ENCODE peak calls at places on chromosomes 5 and 9, in four cellular contexts. Z, X, V and K are unnamed samples. For H3K9me3 and H3K4me1, the result is how much of the 10 kb centered on the place peaks cover.

GRCh38 chr5:123785160-123786001 is 273.4 kb downstream of the CSNK1G3 start:
- DNase-seq in Z (no peak), X (no peak), V (no peak), K (peak)

GRCh38 chr5:168260353-168261211 is 30.9 kb upstream of the WWC1 start:
- DNase-seq in Z (no peak), X (no peak), V (peak), K (no peak)

GRCh38 chr9:34084562-34084961 is 35.9 kb upstream of the UBAP2 start:
- DNase-seq in Z (no peak), X (peak), V (peak), K (no peak)

GRCh38 chr5:133363807-133364587 is 248.3 kb downstream of the FSTL4 start:
- DNase-seq in Z (no peak), X (peak), V (no peak), K (no peak)

GRCh38 chr5:118029807-118030206 is 958.5 kb downstream of the DTWD2 start:
- DNase-seq in Z (no peak), X (no peak), V (no peak), K (no peak)

GRCh38 chr5:35857004-35857345 is 284 bp downstream of the IL7R start:
- DNase-seq in Z (no peak), X (no peak), V (no peak), K (no peak)

GRCh38 chr5:4027335-4027734 is 431.7 kb downstream of the IRX1 start:
- DNase-seq in Z (no peak), X (no peak), V (no peak), K (no peak)

GRCh38 chr5:175814676-175815075 is 56.7 kb upstream of the CPLX2 start:
- DNase-seq in Z (no peak), X (no peak), V (peak), K (peak)

GRCh38 chr9:123941535-123942070 is 11.7 kb upstream of the DENND1A start:
- DNase-seq in Z (no peak), X (no peak), V (no peak), K (no peak)

GRCh38 chr5:113269023-113269997 is 165.5 kb downstream of the TSSK1B start:
- DNase-seq in Z (no peak), X (no peak), V (no peak), K (no peak)

GRCh38 chr5:172903790-172904189 is 55.4 kb upstream of the RPL26L1 start:
- DNase-seq in Z (no peak), X (no peak), V (peak), K (peak)

GRCh38 chr9:109771796-109772525 is 8.0 kb upstream of the PALM2AKAP2 start:
- DNase-seq in Z (no peak), X (no peak), V (peak), K (peak)

GRCh38 chr5:107487056-107487461 is 183.7 kb downstream of the EFNA5 start:
- DNase-seq in Z (no peak), X (no peak), V (no peak), K (no peak)

GRCh38 chr9:117414906-117415583 is at the start of gene ASTN2:
- DNase-seq in Z (no peak), X (peak), V (peak), K (peak)

GRCh38 chr5:143923634-143924265 is 111.8 kb downstream of the HMHB1 start:
- DNase-seq in Z (no peak), X (no peak), V (no peak), K (no peak)

GRCh38 chr5:42950466-42951168 is 89.5 kb downstream of the ANXA2R start:
- DNase-seq in Z (peak), X (peak), V (peak), K (peak)

GRCh38 chr9:137434498-137435380 is 6.4 kb downstream of the ENTPD8 start:
- DNase-seq in Z (no peak), X (no peak), V (peak), K (no peak)

GRCh38 chr9:137437691-137438590 is 3.2 kb downstream of the ENTPD8 start:
- DNase-seq in Z (no peak), X (no peak), V (peak), K (no peak)

GRCh38 chr9:137436761-137437600 is 4.2 kb downstream of the ENTPD8 start:
- DNase-seq in Z (no peak), X (no peak), V (peak), K (no peak)

GRCh38 chr9:137435381-137435891 is 5.7 kb downstream of the ENTPD8 start:
- DNase-seq in Z (no peak), X (no peak), V (peak), K (no peak)

GRCh38 chr9:137435980-137436760 is 5.0 kb downstream of the ENTPD8 start:
- DNase-seq in Z (no peak), X (peak), V (peak), K (peak)
- H3K4me3 ChIP-seq in Z (no peak), X (no peak), V (no peak), K (no peak)

GRCh38 chr5:141150993-141151325 is 1.1 kb downstream of the PCDHB6 start:
- DNase-seq in Z (no peak), X (no peak), V (no peak), K (no peak)

GRCh38 chr5:141155540-141156374 is 5.9 kb downstream of the PCDHB6 start:
- DNase-seq in Z (no peak), X (no peak), V (no peak), K (no peak)

GRCh38 chr5:141150215-141150992 is 547 bp downstream of the PCDHB6 start:
- DNase-seq in Z (no peak), X (no peak), V (no peak), K (no peak)

DNA sequence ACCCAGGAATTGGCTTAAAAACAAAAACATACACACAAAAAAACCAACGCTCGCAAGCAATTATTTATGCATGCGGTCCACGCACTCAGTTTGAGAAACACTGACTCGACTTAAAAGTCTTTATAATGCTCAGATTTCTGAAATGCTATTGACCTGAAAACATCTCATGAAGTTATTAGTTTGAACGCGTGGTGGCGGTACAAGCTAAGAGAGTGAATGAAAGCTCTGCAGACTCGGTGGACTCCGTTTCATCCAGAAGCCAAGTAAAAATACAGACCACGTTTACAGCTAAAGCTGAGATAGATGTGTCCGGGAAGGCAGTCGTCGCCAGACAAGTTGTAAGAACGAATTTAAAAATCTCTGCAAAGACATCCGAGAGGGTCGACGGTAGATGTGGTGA is at the start of gene PCDHB6:
- DNase-seq in Z (no peak), X (no peak), V (no peak), K (no peak)
- H3K9me3 ChIP-seq in Z (under half), X (half or more), V (under half), K (under half)

GRCh38 chr9:72576087-72576486 is 54.7 kb downstream of the TMC1 start:
- DNase-seq in Z (no peak), X (no peak), V (no peak), K (no peak)
- H3K4me1 ChIP-seq in Z (under half), X (under half), V (under half), K (under half)

GRCh38 chr9:95057121-95057520 is 260.4 kb downstream of the FANCC start:
- DNase-seq in Z (no peak), X (no peak), V (no peak), K (peak)

GRCh38 chr9:95049761-95050160 is 267.7 kb downstream of the FANCC start:
- DNase-seq in Z (no peak), X (no peak), V (no peak), K (peak)

GRCh38 chr9:95055851-95056551 is 261.5 kb downstream of the FANCC start:
- DNase-seq in Z (no peak), X (peak), V (no peak), K (peak)

GRCh38 chr9:95055337-95055850 is 262.1 kb downstream of the FANCC start:
- DNase-seq in Z (no peak), X (no peak), V (no peak), K (no peak)

GRCh38 chr9:95053611-95054440 is 263.7 kb downstream of the FANCC start:
- DNase-seq in Z (no peak), X (no peak), V (no peak), K (no peak)
- H3K4me3 ChIP-seq in Z (no peak), X (peak), V (no peak), K (no peak)

GRCh38 chr9:82538634-82539033 is 524.3 kb downstream of the RASEF start:
- DNase-seq in Z (no peak), X (no peak), V (no peak), K (peak)

GRCh38 chr9:82539126-82539525 is 523.8 kb downstream of the RASEF start:
- DNase-seq in Z (no peak), X (no peak), V (no peak), K (no peak)

GRCh38 chr9:82531795-82532194 is 531.1 kb downstream of the RASEF start:
- DNase-seq in Z (no peak), X (no peak), V (no peak), K (peak)

GRCh38 chr9:82532504-82532903 is 530.4 kb downstream of the RASEF start:
- DNase-seq in Z (no peak), X (no peak), V (no peak), K (peak)

GRCh38 chr9:82535432-82535998 is 527.4 kb downstream of the RASEF start:
- DNase-seq in Z (no peak), X (no peak), V (no peak), K (no peak)
- H3K9me3 ChIP-seq in Z (under half), X (under half), V (under half), K (under half)

DNA sequence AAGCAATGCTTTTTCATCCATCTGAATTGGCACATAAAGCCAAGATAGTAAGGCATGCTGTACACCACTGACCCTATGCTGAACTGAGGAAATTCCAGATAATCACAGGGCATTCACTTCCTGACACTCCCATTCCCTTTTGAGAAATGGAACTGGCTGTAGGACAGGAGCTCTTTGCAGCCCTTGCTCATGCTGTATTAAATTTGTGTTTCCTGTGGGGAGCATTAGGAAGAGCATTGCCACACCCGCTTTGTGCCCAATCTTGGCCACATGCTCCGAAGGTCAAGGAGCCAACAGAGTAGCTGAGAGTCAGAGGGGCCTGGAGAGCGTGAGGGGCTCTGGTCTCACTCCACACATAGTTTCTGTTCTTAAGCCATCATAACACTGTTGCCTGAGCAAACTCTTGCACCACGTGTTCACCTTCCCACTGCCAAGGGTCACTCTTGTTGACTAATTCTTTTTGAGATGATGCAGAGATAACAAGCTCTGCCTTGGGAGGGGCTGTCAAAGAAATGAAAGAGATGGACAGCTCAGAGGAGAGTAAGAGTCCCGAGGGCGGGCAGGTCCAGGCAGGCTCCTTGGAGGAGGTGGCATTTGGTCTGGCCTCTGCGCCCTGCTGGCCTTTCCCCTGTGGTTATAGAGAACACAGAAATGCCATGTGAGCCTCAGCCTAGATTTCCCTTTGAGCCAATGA is 31.7 kb upstream of the ARAP3 start:
- DNase-seq in Z (no peak), X (no peak), V (no peak), K (no peak)
- H3K4me1 ChIP-seq in Z (under half), X (under half), V (under half), K (under half)

DNA sequence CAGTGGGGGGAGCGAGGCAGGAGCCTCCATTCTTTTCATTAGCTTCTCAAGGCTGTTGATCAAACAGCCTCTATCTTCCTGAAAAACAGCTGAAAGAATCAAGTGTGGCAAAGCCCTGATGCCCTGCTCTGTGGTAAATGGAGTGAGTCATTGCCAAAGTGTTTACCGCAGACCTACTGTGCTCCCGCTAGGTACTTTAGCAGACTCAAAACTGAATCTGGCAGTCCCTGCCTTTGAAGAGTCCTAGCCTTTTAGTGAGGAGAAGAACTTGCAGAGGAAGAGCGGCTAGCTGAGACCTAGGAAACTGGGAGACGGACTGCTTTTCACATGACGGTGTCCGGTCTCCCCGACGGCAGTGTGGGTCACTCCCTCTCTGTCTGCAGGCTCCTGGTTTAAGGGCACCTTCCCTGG is 3.3 kb downstream of the ANKRD33B start:
- DNase-seq in Z (no peak), X (peak), V (no peak), K (no peak)
- H3K4me3 ChIP-seq in Z (no peak), X (no peak), V (no peak), K (no peak)